ENCODE peak calls at places on chromosome X, in nine cellular contexts. X is HepG2, L is HCT116, C is HL-60, J is vagina, V is breast epithelium, B is transverse colon, I is GM23338, D is GM12878. N is an unnamed sample.

GRCh38 chrX:30649859-30650258 is 3.4 kb upstream of the GK start:
- DNase-seq in C (no peak), B (no peak), J (no peak), I (no peak), V (no peak), D (no peak), X (peak), L (no peak), N (no peak)

GRCh38 chrX:98380556-98380955 is 1496.8 kb downstream of the RPA4 start:
- DNase-seq in C (no peak), J (no peak), V (no peak), X (no peak), D (no peak), I (peak), L (no peak), B (no peak), N (no peak)

GRCh38 chrX:69503835-69504625 is at the start of gene NALF2:
- DNase-seq in X (peak), J (peak), I (peak), D (no peak), B (peak), L (peak), V (peak), C (no peak), N (peak)

GRCh38 chrX:49053223-49054072 is 5.4 kb upstream of the CCDC120 start:
- DNase-seq in D (no peak), I (peak), J (no peak), C (no peak), V (no peak), B (peak), X (peak), L (no peak), N (peak)

GRCh38 chrX:76428243-76429130 is 977 bp downstream of the MAGEE1 start:
- DNase-seq in X (no peak), V (peak), D (no peak), I (peak), C (no peak), L (no peak), J (no peak), B (peak), N (peak)

GRCh38 chrX:52271212-52271611 is 86.5 kb downstream of the MAGED4 start:
- DNase-seq in V (no peak), B (no peak), I (peak), L (no peak), D (no peak), C (no peak), J (no peak), X (no peak), N (no peak)

GRCh38 chrX:107936434-107936730 is 45.8 kb downstream of the TEX13B start:
- DNase-seq in V (no peak), J (no peak), I (peak), D (no peak), B (no peak), X (no peak), C (no peak), L (no peak), N (no peak)

GRCh38 chrX:72009731-72010130 is 99.1 kb downstream of the NHSL2 start:
- DNase-seq in C (no peak), V (no peak), J (peak), L (no peak), I (no peak), D (no peak), B (no peak), X (no peak), N (no peak)

GRCh38 chrX:23779025-23779424 is 3.9 kb upstream of the SAT1 start:
- DNase-seq in C (no peak), J (no peak), V (no peak), X (no peak), I (no peak), B (no peak), L (no peak), D (no peak), N (no peak)

GRCh38 chrX:100748133-100748532 is 16.2 kb upstream of the SYTL4 start:
- DNase-seq in C (no peak), B (no peak), L (peak), X (peak), J (no peak), D (no peak), I (no peak), V (no peak), N (no peak)

GRCh38 chrX:51395807-51396728 is 63.4 kb downstream of the NUDT10 start:
- DNase-seq in C (no peak), J (no peak), L (no peak), V (peak), D (no peak), I (peak), B (no peak), X (no peak), N (no peak)

GRCh38 chrX:1392376-1393130 is 640 bp upstream of the SLC25A6 start:
- DNase-seq in D (no peak), V (peak), B (peak), X (no peak), J (no peak), L (no peak), C (peak), I (peak), N (peak)

GRCh38 chrX:21412883-21413282 is 38.7 kb downstream of the CNKSR2 start:
- DNase-seq in X (no peak), L (no peak), C (no peak), V (no peak), J (no peak), I (no peak), B (no peak), D (no peak), N (no peak)

GRCh38 chrX:30219372-30219771 is 4.0 kb downstream of the MAGEB2 start:
- DNase-seq in D (no peak), J (no peak), I (peak), L (no peak), B (no peak), X (no peak), V (no peak), C (no peak), N (no peak)

GRCh38 chrX:136783159-136783558 is 2.4 kb upstream of the ARHGEF6 start:
- DNase-seq in C (no peak), L (no peak), V (no peak), D (no peak), B (no peak), J (no peak), I (no peak), X (no peak), N (no peak)

GRCh38 chrX:18348047-18348446 is 6.4 kb downstream of the SCML2 start:
- DNase-seq in D (no peak), B (no peak), C (no peak), L (no peak), V (no peak), X (no peak), I (no peak), J (no peak), N (no peak)

GRCh38 chrX:115650916-115651315 is 89.9 kb downstream of the PLS3 start:
- DNase-seq in B (peak), I (peak), J (no peak), V (no peak), D (peak), X (peak), L (peak), C (peak), N (peak)

GRCh38 chrX:16970977-16971376 is 24.5 kb downstream of the REPS2 start:
- DNase-seq in B (no peak), C (no peak), I (no peak), L (no peak), V (no peak), J (no peak), D (no peak), X (no peak), N (no peak)

GRCh38 chrX:53312946-53313745 is 31.8 kb upstream of the IQSEC2 start:
- DNase-seq in I (peak), L (peak), B (peak), J (no peak), X (peak), D (peak), V (peak), C (peak), N (peak)

GRCh38 chrX:47146121-47146935 is 1.3 kb downstream of the RBM10 start:
- DNase-seq in X (no peak), L (no peak), V (no peak), B (peak), J (no peak), I (no peak), C (no peak), D (no peak), N (no peak)

DNA sequence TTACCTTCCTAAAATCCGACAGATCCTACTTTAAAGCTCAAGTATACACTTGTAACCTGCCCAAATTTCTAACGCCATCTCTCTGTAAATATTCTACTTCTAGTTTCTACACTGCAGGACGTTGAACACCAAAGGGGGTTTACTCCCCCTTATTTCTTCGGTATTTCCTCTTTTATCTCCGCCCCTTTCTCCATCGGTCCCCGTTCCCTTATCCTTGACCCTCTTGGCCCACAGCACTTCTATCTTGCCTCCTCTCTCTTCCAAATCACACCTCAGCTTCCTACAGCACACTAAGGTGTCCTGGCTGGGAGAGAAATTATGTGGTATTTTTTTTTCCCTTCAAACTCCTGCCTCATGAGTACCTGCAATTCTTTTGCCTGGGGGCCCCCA is 728 bp downstream of the ZMAT1 start:
- DNase-seq in C (peak), V (no peak), B (no peak), X (no peak), L (no peak), J (no peak), D (no peak), I (peak), N (no peak)
- H3K4me3 ChIP-seq in C (peak), V (peak), B (peak), X (peak), L (peak), J (peak), D (peak), I (peak), N (peak)

DNA sequence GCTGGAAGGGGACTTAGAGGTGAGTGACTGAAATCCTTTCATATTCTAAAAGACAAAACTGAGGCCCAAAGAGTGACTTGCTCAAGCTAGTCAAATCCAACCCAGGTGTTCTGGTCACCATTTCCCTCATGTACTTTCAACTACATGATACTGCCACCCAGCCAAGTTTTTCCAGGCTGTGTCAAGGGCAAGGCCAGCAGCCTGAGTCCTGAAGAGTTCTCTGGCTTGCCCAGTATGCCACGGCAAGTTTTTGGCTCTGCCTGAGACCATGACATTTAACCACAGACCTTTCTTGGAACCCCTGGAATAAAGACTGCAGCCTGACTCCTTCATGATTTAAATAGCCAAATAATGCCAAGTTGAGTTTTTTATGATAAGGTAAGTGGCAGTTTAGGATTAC is 10.7 kb upstream of the TMEM164 start:
- DNase-seq in J (no peak), X (no peak), B (no peak), C (no peak), D (no peak), I (no peak), V (no peak), L (no peak), N (no peak)
- TF ChIP-seq POLR2AphosphoS5 in J (no peak), X (no peak), B (no peak), C (no peak), D (no peak), I (no peak), V (no peak), L (no peak), N (no peak)

GRCh38 chrX:150572206-150572605 is 3.8 kb downstream of the MTM1 start:
- DNase-seq in C (no peak), X (no peak), D (no peak), L (no peak), B (no peak), V (no peak), I (no peak), J (no peak), N (no peak)
- H3K4me3 ChIP-seq in C (no peak), X (peak), D (no peak), L (no peak), B (peak), V (no peak), I (no peak), J (no peak), N (no peak)

GRCh38 chrX:119234931-119235555 is 1.0 kb upstream of the PGRMC1 start:
- DNase-seq in V (no peak), X (no peak), C (no peak), L (no peak), D (no peak), I (peak), J (no peak), B (no peak), N (no peak)

GRCh38 chrX:119235872-119236598 is at the start of gene PGRMC1:
- DNase-seq in I (peak), B (peak), L (peak), D (peak), V (peak), X (peak), J (no peak), C (peak), N (peak)

GRCh38 chrX:119237526-119238035 is 1.5 kb downstream of the PGRMC1 start:
- DNase-seq in B (no peak), V (no peak), D (no peak), C (no peak), J (no peak), X (no peak), I (peak), L (no peak), N (no peak)

GRCh38 chrX:119238557-119238956 is 2.5 kb downstream of the PGRMC1 start:
- DNase-seq in C (no peak), J (no peak), I (no peak), V (no peak), D (no peak), B (no peak), L (no peak), X (no peak), N (no peak)

GRCh38 chrX:119236599-119237525 is 777 bp downstream of the PGRMC1 start:
- DNase-seq in J (no peak), B (peak), V (no peak), L (no peak), I (no peak), D (no peak), C (peak), X (no peak), N (peak)
- TF ChIP-seq POLR2AphosphoS5 in J (no peak), B (peak), V (no peak), L (peak), I (no peak), D (no peak), C (no peak), X (no peak), N (no peak)

GRCh38 chrX:128884430-128884829 is 638.9 kb downstream of the SMARCA1 start:
- DNase-seq in B (no peak), D (no peak), I (no peak), J (no peak), X (no peak), V (no peak), C (no peak), L (no peak), N (no peak)
- H3K4me3 ChIP-seq in B (no peak), D (no peak), I (no peak), J (no peak), X (no peak), V (no peak), C (no peak), L (no peak), N (no peak)

DNA sequence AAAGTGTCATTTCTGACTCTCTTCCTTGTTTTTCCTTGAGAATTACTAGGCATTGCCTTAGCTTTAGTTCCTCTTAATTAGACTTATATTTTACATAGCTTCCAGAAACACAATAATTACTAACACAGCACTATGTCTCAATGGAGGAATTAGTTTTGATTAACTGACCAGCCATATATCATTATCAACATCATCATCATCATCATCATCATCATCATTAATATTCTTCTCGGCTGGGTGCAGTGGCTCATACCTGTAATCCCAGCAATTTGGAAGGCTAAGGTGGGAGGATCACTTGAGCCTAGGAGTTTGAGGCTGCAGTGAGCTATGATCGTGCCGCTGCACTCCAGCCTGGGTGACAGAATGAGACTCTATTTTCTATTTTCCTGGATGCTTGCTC is 2.7 kb upstream of the SLC25A5 start:
- DNase-seq in V (no peak), X (no peak), B (no peak), L (no peak), D (no peak), C (no peak), J (no peak), I (no peak), N (no peak)
- TF ChIP-seq POLR2AphosphoS5 in V (no peak), X (no peak), B (no peak), L (no peak), D (no peak), C (no peak), J (no peak), I (no peak), N (no peak)

DNA sequence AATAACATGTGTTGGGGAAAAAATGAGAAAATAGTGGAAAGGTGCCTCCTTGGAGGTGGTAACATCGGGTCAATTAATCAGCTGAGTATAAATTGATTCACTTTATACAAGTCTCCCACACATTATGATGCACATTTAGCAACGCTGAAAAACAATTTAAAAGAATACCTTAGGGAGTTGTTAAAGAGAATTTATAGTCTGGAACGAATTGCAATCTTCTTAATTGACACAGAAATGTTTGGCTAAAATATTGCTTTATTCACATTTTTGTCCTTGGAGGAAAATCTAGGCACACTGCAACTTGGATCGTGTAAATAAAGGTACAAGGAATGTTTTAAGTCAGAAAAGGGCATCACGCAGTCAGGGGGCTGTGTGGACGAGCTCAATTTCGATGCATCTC is 84.2 kb downstream of the HPRT1 start:
- DNase-seq in I (no peak), B (no peak), L (no peak), J (no peak), V (no peak), X (no peak), D (no peak), C (no peak), N (no peak)
- H3K4me3 ChIP-seq in I (peak), B (peak), L (no peak), J (peak), V (peak), X (peak), D (no peak), C (no peak), N (peak)

N was measured in stomach.